ENCODE peak calls at places on chromosomes 12 and 14, in four cellular contexts. C is HepG2, M is SK-N-SH, E is K562. O is an unnamed sample.

GRCh38 chr12:108995370-108995992 is 25.4 kb downstream of the SVOP start:
- DNase-seq in C (no peak), M (no peak), E (no peak), O (no peak)

GRCh38 chr12:97927991-97928390 is 465.4 kb downstream of the RMST start:
- DNase-seq in C (no peak), M (no peak), E (no peak), O (no peak)

GRCh38 chr12:112837629-112838191 is 46.2 kb downstream of the RPH3A start:
- DNase-seq in C (peak), M (no peak), E (no peak), O (no peak)

GRCh38 chr12:118098911-118099671 is 4.7 kb downstream of the VSIG10 start:
- DNase-seq in C (no peak), M (no peak), E (no peak), O (no peak)

GRCh38 chr12:106328735-106329134 is 26.2 kb downstream of the TCP11L2 start:
- DNase-seq in C (no peak), M (no peak), E (no peak), O (no peak)

GRCh38 chr12:125983784-125984510 is 918.7 kb downstream of the AACS start:
- DNase-seq in C (no peak), M (peak), E (no peak), O (no peak)

GRCh38 chr14:39232554-39233415 is 930 bp upstream of the MIA2 start:
- DNase-seq in C (peak), M (no peak), E (no peak), O (no peak)

GRCh38 chr14:32249780-32250179 is 46.7 kb upstream of the RNU6-8 start:
- DNase-seq in C (no peak), M (no peak), E (no peak), O (no peak)

GRCh38 chr12:122990561-122990960 is 10.1 kb downstream of the ARL6IP4 start:
- DNase-seq in C (no peak), M (no peak), E (no peak), O (no peak)

GRCh38 chr12:119222222-119222951 is 43.7 kb downstream of the HSPB8 start:
- DNase-seq in C (no peak), M (no peak), E (no peak), O (no peak)

GRCh38 chr14:63435838-63436237 is 107.3 kb downstream of the PPP2R5E start:
- DNase-seq in C (peak), M (no peak), E (no peak), O (no peak)

GRCh38 chr12:82517808-82518207 is 159.5 kb downstream of the METTL25 start:
- DNase-seq in C (no peak), M (no peak), E (no peak), O (peak)

DNA sequence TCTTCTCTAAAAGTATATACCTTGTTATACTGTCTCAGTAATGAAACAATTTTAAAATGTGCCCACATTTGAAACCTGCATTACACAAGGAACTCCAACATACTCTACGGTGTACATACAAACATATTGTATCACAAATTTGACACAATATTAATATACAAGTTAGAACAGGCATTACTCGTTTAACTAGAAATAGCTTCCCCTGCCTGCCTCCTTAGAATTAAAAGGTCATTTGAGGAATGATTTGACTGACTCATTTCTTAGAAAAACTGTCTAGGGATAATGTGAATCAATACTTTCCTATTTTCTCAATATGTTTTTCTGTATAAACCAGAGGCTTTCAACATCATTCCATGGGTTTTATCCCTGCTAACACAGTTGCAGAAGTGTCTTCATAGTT is 73.7 kb downstream of the STON2 start:
- DNase-seq in C (no peak), M (no peak), E (no peak), O (no peak)
- TF ChIP-seq FOXJ3 in C (no peak), M (no peak), E (no peak), O (no peak)

GRCh38 chr14:67270354-67270753 is 29.1 kb downstream of the PALS1 start:
- DNase-seq in C (no peak), M (no peak), E (no peak), O (no peak)
- TF ChIP-seq MAX in C (no peak), M (no peak), E (no peak), O (no peak)

DNA sequence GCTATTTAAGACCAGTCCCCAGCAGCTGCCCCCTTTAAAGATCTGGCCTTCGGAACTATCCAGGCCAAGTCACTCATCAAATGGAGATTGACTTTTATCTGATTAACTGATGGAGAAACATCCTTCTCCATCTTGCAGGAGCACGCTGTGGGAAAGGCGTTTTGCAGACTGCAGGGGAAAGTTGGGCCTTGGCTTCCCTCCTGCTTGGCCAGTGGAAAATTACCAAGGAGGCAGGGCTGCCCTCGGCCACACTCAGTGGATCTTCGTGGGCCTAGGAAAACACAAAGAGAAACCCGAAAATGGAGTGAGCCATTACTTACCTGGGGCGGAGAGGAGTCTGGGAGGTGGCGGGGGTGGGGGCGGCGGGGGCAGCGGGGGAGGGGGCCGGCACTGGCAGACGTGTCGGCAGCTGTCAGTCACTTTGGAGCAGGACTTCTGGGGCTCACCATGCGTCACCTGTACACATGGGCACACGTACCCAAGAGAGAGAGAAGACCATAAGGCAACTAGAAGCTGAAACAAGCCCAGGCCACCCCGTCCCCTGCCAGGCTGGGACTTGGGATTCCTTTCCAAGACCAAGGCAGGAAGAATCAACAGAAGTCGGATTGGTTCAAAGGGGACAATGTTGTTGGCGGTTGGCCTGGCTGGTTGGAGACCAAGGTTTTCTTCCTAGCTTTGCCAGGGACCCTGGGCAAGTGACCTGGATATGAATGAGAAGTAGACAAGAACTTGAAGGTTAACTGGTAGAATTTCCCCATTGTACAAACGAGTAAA is 9.2 kb downstream of the PRIMA1 start:
- DNase-seq in C (no peak), M (no peak), E (no peak), O (no peak)
- TF ChIP-seq FOXJ3 in C (no peak), M (no peak), E (no peak), O (no peak)

DNA sequence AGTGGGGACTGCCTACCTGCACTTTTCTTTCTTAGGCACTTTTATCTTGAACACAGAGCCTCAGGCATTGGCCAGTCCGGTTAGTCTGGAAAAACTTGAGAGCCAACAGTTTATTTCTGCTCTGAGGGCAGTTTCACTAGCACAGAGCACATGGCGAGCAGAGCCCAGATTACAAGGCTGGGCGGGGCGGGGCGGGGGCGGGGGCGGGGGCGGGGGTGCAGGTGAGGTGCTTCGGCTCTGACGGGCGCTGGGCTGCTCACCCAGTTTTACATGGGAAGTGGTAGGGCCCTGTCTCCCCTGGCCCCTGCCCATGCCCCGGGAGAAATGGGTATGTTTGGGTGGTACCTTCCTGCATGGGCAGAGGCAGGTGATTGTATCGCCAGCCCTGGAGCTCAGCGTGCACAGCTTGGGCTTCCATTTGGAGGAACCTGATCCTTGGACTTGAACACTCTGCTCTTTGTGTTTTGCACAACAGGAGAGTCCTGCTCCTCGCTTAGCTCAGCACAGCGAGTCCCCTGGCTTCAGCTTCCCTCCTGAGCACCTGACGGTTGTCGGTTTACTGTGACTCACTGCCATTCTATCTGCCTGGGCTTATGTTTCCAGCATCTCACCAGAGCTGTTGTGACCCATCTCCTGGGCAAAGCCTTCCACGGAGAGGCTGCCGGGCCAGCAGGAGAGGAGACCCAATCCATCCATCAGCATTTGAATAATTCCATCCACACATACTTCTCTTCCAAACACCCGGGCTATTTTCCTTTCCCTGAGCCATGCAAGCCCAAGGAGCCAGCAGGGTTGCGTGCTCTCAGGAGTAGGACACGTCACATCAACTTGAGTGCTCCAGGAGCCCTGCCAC is 108.5 kb downstream of the ARF6 start:
- DNase-seq in C (peak), M (no peak), E (peak), O (peak)
- TF ChIP-seq MAX in C (peak), M (peak), E (no peak), O (no peak)

GRCh38 chr14:101223147-101223546 is 319.6 kb upstream of the RTL1 start:
- DNase-seq in C (no peak), M (no peak), E (no peak), O (no peak)
- TF ChIP-seq FOXJ3 in C (no peak), M (no peak), E (no peak), O (no peak)

O was measured in WTC11.